ENCODE peak calls at places on chromosome 1, in four cellular contexts. One of them, this sample, is unnamed.

GRCh38 chr1:14826172-14826636 is 227.7 kb downstream of the KAZN start:
- DNase-seq in HepG2: no peak
- DNase-seq in K562: peak; percentile 40
- DNase-seq in GM12878: no peak
- DNase-seq in this sample: no peak

GRCh38 chr1:47940321-47940720 is 56.9 kb downstream of the TRABD2B start:
- DNase-seq in GM12878: no peak
- DNase-seq in HepG2: no peak
- DNase-seq in K562: no peak
- DNase-seq in this sample: no peak

GRCh38 chr1:115565353-115565752 is 76.4 kb upstream of the VANGL1 start:
- DNase-seq in HepG2: no peak
- DNase-seq in GM12878: no peak
- DNase-seq in K562: no peak
- DNase-seq in this sample: no peak

GRCh38 chr1:58689167-58689566 is 10.7 kb downstream of the MYSM1 start:
- DNase-seq in HepG2: no peak
- DNase-seq in GM12878: no peak
- DNase-seq in K562: no peak
- DNase-seq in this sample: no peak

GRCh38 chr1:243213045-243213787 is 41.9 kb downstream of the CEP170 start:
- DNase-seq in HepG2: no peak
- DNase-seq in GM12878: no peak
- DNase-seq in K562: no peak
- DNase-seq in this sample: no peak

GRCh38 chr1:9589719-9590157 is 1.0 kb downstream of the TMEM201 start:
- DNase-seq in K562: peak; percentile 32
- DNase-seq in HepG2: no peak
- DNase-seq in GM12878: no peak
- DNase-seq in this sample: no peak

GRCh38 chr1:153636312-153636711 is 2.4 kb downstream of the CHTOP start:
- DNase-seq in GM12878: no peak
- DNase-seq in HepG2: no peak
- DNase-seq in K562: no peak
- DNase-seq in this sample: no peak

GRCh38 chr1:90924982-90925381 is 96.9 kb downstream of the ZNF644 start:
- DNase-seq in HepG2: no peak
- DNase-seq in K562: no peak
- DNase-seq in GM12878: no peak
- DNase-seq in this sample: peak; percentile 61

GRCh38 chr1:206106328-206107167 is 10.6 kb downstream of the AVPR1B start:
- DNase-seq in GM12878: peak; percentile 39
- DNase-seq in K562: peak; percentile 87
- DNase-seq in HepG2: peak; percentile 52
- DNase-seq in this sample: peak; percentile 91

GRCh38 chr1:228097333-228098081 is 5.6 kb downstream of the C1orf35 start:
- DNase-seq in HepG2: no peak
- DNase-seq in GM12878: no peak
- DNase-seq in K562: no peak
- DNase-seq in this sample: no peak

GRCh38 chr1:171699526-171699925 is 42.3 kb downstream of the VAMP4 start:
- DNase-seq in GM12878: no peak
- DNase-seq in HepG2: no peak
- DNase-seq in K562: no peak
- DNase-seq in this sample: no peak

GRCh38 chr1:64112281-64112680 is 91.1 kb upstream of the UBE2U start:
- DNase-seq in HepG2: no peak
- DNase-seq in GM12878: no peak
- DNase-seq in K562: no peak
- DNase-seq in this sample: no peak

GRCh38 chr1:95201905-95202304 is 32.1 kb upstream of the RWDD3 start:
- DNase-seq in GM12878: no peak
- DNase-seq in K562: no peak
- DNase-seq in HepG2: no peak
- DNase-seq in this sample: no peak

GRCh38 chr1:183328371-183328770 is 89.8 kb downstream of the NMNAT2 start:
- DNase-seq in K562: no peak
- DNase-seq in HepG2: no peak
- DNase-seq in GM12878: no peak
- DNase-seq in this sample: no peak

GRCh38 chr1:17251699-17252376 is 2.9 kb downstream of the PADI3 start:
- DNase-seq in K562: no peak
- DNase-seq in GM12878: no peak
- DNase-seq in HepG2: no peak
- DNase-seq in this sample: no peak

GRCh38 chr1:201756411-201756810 is 72.5 kb upstream of the IPO9 start:
- DNase-seq in K562: no peak
- DNase-seq in HepG2: no peak
- DNase-seq in GM12878: no peak
- DNase-seq in this sample: no peak

GRCh38 chr1:228318823-228319241 is 87.8 kb downstream of the TRIM11 start:
- DNase-seq in K562: no peak
- DNase-seq in GM12878: no peak
- DNase-seq in HepG2: no peak
- DNase-seq in this sample: no peak

DNA sequence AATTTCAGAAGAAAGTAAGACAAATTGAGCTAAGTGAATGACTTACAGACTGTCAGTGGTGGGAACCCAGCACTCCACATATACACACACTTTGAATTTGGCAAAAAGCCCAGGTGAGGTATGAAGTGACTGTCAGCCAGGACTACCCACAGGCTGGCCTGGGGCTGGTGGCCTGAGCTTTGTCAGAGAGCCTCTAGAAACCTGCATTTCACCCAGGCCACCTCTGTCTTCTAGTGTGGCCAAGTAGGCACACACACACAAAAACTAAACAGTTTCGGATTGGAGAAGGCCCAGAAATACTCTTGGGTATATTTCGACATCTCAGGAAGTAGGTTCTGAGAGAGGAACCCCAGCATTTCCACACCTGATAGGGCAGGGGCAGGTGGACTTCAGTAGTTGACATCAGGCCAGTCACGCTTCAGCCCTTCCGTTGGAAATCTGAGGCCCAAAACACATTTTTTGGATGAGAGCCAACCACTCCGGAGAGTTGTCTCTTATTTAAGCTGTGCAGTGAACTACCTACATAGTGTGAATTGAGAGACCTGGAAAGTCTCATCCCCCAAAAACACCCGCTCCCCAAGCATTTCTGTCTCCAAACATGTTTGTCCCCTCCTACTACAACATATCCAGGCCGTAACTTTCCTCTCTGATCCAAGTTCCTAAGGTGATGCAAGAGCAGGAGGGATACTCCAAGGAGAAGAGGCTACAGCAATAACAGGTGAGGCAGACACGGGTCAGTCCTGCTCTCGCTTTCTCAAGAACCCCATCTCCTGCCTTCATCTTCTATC is 167.2 kb upstream of the PROX1 start:
- DNase-seq in GM12878: no peak
- DNase-seq in K562: no peak
- DNase-seq in HepG2: peak; percentile 52
- DNase-seq in this sample: no peak
- TF ChIP-seq SRF in GM12878: no peak
- TF ChIP-seq SRF in K562: no peak
- TF ChIP-seq SRF in HepG2: no peak
- TF ChIP-seq SRF in this sample: no peak

DNA sequence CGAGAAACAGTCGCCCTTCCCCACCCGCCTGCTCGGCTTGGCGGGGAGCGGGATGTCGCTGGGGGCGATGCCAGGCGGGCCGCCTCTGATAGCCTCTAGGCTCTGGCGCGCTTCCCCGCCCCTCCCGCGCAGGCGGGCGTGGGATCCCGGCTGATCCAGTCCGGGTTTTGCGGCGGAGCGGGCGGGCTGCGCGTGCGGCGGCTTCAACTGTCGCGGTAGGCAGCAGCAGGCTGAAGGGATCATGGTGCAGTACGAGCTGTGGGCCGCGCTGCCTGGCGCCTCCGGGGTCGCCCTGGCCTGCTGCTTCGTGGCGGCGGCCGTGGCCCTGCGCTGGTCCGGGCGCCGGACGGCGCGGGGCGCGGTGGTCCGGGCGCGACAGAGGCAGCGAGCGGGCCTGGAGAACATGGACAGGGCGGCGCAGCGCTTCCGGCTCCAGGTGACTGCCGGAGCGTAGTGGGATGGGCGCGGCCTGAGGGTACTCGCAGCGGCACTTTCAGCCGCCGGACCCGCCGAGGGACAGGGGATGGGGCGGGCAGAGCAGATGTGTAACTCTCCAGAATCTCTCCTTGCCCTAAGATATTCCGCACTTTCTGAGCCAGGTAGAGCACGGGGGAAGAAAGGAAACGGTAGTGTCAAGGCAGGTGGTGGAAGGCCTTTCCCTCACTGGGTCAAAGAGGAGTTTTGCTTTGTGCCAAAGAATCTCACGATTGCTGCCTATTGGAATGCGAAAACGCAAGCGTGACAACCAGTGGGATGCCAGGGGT is at the start of gene FAAH:
- DNase-seq in HepG2: peak; percentile 58
- DNase-seq in K562: no peak
- DNase-seq in GM12878: no peak
- DNase-seq in this sample: no peak
- TF ChIP-seq EP300 in HepG2: no peak
- TF ChIP-seq EP300 in K562: no peak
- TF ChIP-seq EP300 in GM12878: no peak
- TF ChIP-seq EP300 in this sample: no peak

DNA sequence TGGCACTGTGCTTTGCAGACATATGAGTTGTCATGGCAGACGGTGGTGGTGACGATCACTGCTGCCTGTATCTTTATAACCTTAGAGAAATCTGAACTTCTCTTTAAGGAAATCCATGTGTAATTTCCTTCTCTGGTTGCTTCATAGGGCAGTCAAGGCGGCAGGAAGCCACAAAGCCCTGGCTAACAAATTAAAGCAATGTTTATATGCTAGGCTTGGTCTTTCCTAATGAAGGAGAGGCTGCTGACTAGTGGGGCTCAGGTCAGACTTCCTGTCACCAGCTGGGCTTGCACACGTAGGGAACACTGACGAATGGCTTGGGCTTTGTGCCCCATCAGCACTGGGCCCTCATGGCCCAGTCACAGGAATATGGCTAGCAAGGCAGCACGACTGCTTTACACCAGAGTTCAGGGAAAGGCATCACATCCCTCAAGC is 30.2 kb upstream of the AHCTF1 start:
- DNase-seq in GM12878: no peak
- DNase-seq in HepG2: no peak
- DNase-seq in K562: no peak
- DNase-seq in this sample: no peak
- TF ChIP-seq SRF in GM12878: no peak
- TF ChIP-seq SRF in HepG2: no peak
- TF ChIP-seq SRF in K562: no peak
- TF ChIP-seq SRF in this sample: no peak

DNA sequence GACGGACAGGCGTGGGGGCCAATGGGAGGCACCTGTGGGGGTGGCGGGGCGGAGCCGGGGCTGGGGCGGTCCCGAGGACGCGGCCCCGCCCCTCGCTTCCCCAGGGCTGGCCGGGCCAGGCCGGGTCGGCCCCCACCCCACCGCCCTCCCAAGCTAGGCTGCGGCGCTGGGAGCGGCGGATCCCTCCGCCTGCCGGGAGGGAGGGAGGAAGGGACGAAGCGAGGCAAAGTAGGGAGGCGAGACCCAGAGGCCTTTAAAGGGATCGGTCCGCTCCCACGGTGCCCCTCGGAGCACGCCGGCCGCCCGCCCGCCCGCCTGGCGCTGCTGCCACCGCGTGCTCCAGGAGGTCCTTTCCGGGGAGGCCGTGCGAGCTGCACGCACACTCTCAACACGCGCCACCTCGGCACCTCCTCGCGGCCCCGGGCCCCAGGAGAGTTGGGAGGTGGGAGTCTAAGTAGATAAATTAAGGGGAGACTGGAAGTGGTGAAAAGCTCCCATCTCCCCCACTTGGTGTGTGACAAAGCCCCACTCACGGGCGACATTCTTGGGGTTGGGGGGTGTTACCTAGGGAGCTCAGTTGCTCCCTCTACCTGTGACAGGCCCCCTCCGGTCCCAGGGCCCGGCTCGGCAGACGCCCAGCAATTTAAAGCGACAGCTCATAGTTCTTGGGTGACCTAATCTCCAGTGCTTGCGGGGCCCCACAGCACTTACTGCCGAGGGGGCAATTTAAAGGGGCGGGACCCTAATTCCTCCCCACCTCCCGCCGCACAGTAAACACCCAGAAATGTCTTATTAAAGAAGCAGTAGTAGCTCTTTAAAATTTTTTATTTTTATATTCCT is 492 bp upstream of the MEF2D start:
- DNase-seq in HepG2: peak; percentile 80
- DNase-seq in K562: peak; percentile 93
- DNase-seq in GM12878: no peak
- DNase-seq in this sample: peak; percentile 96
- TF ChIP-seq EP300 in HepG2: peak; percentile 31
- TF ChIP-seq EP300 in K562: no peak
- TF ChIP-seq EP300 in GM12878: peak; percentile 4
- TF ChIP-seq EP300 in this sample: no peak

GRCh38 chr1:62268315-62268714 is 50.9 kb downstream of the KANK4 start:
- DNase-seq in K562: no peak
- DNase-seq in GM12878: no peak
- DNase-seq in HepG2: no peak
- DNase-seq in this sample: no peak

GRCh38 chr1:62269439-62269838 is 49.8 kb downstream of the KANK4 start:
- DNase-seq in GM12878: no peak
- DNase-seq in HepG2: no peak
- DNase-seq in K562: no peak
- DNase-seq in this sample: no peak

GRCh38 chr1:62263006-62263812 is 56.0 kb downstream of the KANK4 start:
- DNase-seq in K562: no peak
- DNase-seq in HepG2: no peak
- DNase-seq in GM12878: no peak
- DNase-seq in this sample: no peak

GRCh38 chr1:62263813-62264353 is 55.4 kb downstream of the KANK4 start:
- DNase-seq in K562: no peak
- DNase-seq in GM12878: no peak
- DNase-seq in HepG2: no peak
- DNase-seq in this sample: no peak

GRCh38 chr1:62266217-62266616 is 53.0 kb downstream of the KANK4 start:
- DNase-seq in K562: no peak
- DNase-seq in GM12878: no peak
- DNase-seq in HepG2: no peak
- DNase-seq in this sample: no peak
- TF ChIP-seq SRF in K562: no peak
- TF ChIP-seq SRF in GM12878: no peak
- TF ChIP-seq SRF in HepG2: no peak
- TF ChIP-seq SRF in this sample: no peak

DNA sequence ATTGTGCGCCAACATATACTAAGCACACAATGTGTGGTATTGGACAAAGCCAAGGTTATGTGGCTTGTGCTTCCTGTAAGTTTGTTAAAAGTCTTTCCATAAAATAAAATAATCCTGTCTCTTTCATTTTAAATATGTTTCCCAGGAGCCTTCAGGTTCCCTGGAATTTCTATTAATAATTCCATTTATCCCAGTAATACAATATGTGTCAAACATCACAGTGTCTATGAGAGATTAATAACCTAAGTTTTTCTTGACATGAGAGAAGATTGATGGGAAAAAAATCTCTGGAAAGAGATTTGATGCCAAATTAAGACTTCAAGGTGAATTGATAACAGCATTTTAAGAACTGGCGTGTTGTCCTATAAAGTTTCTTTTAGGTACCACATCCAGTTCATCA is 507.0 kb downstream of the TTLL7 start:
- DNase-seq in GM12878: no peak
- DNase-seq in HepG2: no peak
- DNase-seq in K562: no peak
- DNase-seq in this sample: no peak
- TF ChIP-seq EP300 in GM12878: no peak
- TF ChIP-seq EP300 in HepG2: no peak
- TF ChIP-seq EP300 in K562: no peak
- TF ChIP-seq EP300 in this sample: no peak